ENCODE peak calls at places on chromosomes 16 and 17, in nine cellular contexts. D is activated CD4-positive, alpha-beta T cell treated with anti-CD3 and anti-CD28 coated beads for 48 hours; Q is foreskin fibroblast; K is AG09309; O is dermis blood vessel endothelial cell; R is activated naive CD8-positive, alpha-beta T cell treated with anti-CD3 and anti-CD28 coated beads for 36 hours; J is EL; M is NCI-H1105 treated with DMSO at 0.1 percent for 48 hours; C is immature natural killer cell. I is an unnamed sample.

GRCh38 chr16:21116148-21116693 is 34.4 kb downstream of the DNAH3 start:
- DNase-seq in D (peak), Q (no peak), K (no peak), O (peak), R (peak), J (no peak), M (no peak), C (no peak), I (no peak)

GRCh38 chr16:2150418-2151187 is 2.2 kb downstream of the RAB26 start:
- DNase-seq in D (peak), Q (peak), K (no peak), O (no peak), R (peak), J (peak), M (no peak), C (no peak), I (peak)

GRCh38 chr16:28106467-28106866 is 43.0 kb upstream of the GSG1L start:
- DNase-seq in D (no peak), Q (no peak), K (no peak), O (no peak), R (no peak), J (no peak), M (no peak), C (no peak), I (no peak)

GRCh38 chr16:83561876-83562275 is 245.9 kb upstream of the HSBP1 start:
- DNase-seq in D (no peak), Q (peak), K (no peak), O (peak), R (no peak), J (peak), M (no peak), C (no peak), I (no peak)

GRCh38 chr17:77466140-77466539 is 325.4 kb downstream of the SEC14L1 start:
- DNase-seq in D (no peak), Q (no peak), K (no peak), O (no peak), R (no peak), J (no peak), M (no peak), C (no peak), I (no peak)

GRCh38 chr17:21176996-21177395 is 37.0 kb downstream of the TMEM11 start:
- DNase-seq in D (no peak), Q (no peak), K (no peak), O (no peak), R (no peak), J (no peak), M (no peak), C (no peak), I (no peak)

GRCh38 chr16:88071908-88072307 is 120.7 kb downstream of the BANP start:
- DNase-seq in D (no peak), Q (no peak), K (no peak), O (no peak), R (no peak), J (no peak), M (no peak), C (no peak), I (no peak)

GRCh38 chr16:66528294-66528693 is 21.6 kb downstream of the TK2 start:
- DNase-seq in D (no peak), Q (no peak), K (no peak), O (no peak), R (no peak), J (no peak), M (no peak), C (no peak), I (no peak)

GRCh38 chr16:2971985-2972784 is 3.0 kb downstream of the PAQR4 start:
- DNase-seq in D (no peak), Q (no peak), K (no peak), O (no peak), R (no peak), J (no peak), M (no peak), C (no peak), I (peak)

GRCh38 chr17:37500378-37500777 is 10.7 kb downstream of the DUSP14 start:
- DNase-seq in D (no peak), Q (no peak), K (no peak), O (no peak), R (no peak), J (no peak), M (no peak), C (no peak), I (no peak)

GRCh38 chr17:49252148-49252682 is 21.6 kb upstream of the PHOSPHO1 start:
- DNase-seq in D (no peak), Q (peak), K (no peak), O (peak), R (no peak), J (peak), M (no peak), C (no peak), I (no peak)

GRCh38 chr16:65125871-65126270 is 4.0 kb upstream of the CDH11 start:
- DNase-seq in D (no peak), Q (peak), K (no peak), O (no peak), R (no peak), J (peak), M (no peak), C (no peak), I (no peak)

GRCh38 chr16:81717662-81718189 is 61.4 kb upstream of the PLCG2 start:
- DNase-seq in D (no peak), Q (no peak), K (no peak), O (peak), R (no peak), J (no peak), M (no peak), C (no peak), I (no peak)

GRCh38 chr17:76481091-76481655 is 13.8 kb downstream of the AANAT start:
- DNase-seq in D (no peak), Q (no peak), K (no peak), O (no peak), R (no peak), J (no peak), M (no peak), C (no peak), I (no peak)

GRCh38 chr16:79264237-79265104 is 336.1 kb downstream of the MAF start:
- DNase-seq in D (no peak), Q (no peak), K (no peak), O (no peak), R (no peak), J (no peak), M (no peak), C (no peak), I (no peak)

GRCh38 chr16:972316-973002 is 1.7 kb upstream of the LMF1 start:
- DNase-seq in D (no peak), Q (no peak), K (no peak), O (no peak), R (no peak), J (no peak), M (no peak), C (no peak), I (no peak)

GRCh38 chr17:72126575-72127486 is 6.0 kb downstream of the SOX9 start:
- DNase-seq in D (no peak), Q (peak), K (no peak), O (no peak), R (no peak), J (peak), M (no peak), C (no peak), I (peak)

GRCh38 chr17:36933174-36934143 is 3.8 kb upstream of the LHX1 start:
- DNase-seq in D (no peak), Q (peak), K (no peak), O (no peak), R (no peak), J (no peak), M (no peak), C (no peak), I (no peak)

GRCh38 chr17:31919802-31920525 is 16.8 kb upstream of the SUZ12 start:
- DNase-seq in D (peak), Q (peak), K (no peak), O (no peak), R (peak), J (peak), M (no peak), C (no peak), I (no peak)

GRCh38 chr17:72545756-72546155 is 424.9 kb downstream of the SOX9 start:
- DNase-seq in D (no peak), Q (peak), K (peak), O (no peak), R (no peak), J (peak), M (no peak), C (no peak), I (no peak)

GRCh38 chr17:82791532-82791931 is 39.7 kb downstream of the TBCD start:
- DNase-seq in D (no peak), Q (peak), K (peak), O (peak), R (no peak), J (peak), M (no peak), C (no peak), I (no peak)

GRCh38 chr17:64218066-64218465 is 45.0 kb downstream of the TEX2 start:
- DNase-seq in D (peak), Q (no peak), K (no peak), O (no peak), R (peak), J (no peak), M (no peak), C (no peak), I (no peak)

GRCh38 chr16:82631701-82632685 is 5.2 kb downstream of the CDH13 start:
- DNase-seq in D (no peak), Q (no peak), K (no peak), O (peak), R (no peak), J (no peak), M (no peak), C (no peak), I (no peak)

GRCh38 chr17:72273301-72274056 is 152.7 kb downstream of the SOX9 start:
- DNase-seq in D (no peak), Q (peak), K (no peak), O (no peak), R (no peak), J (no peak), M (peak), C (no peak), I (no peak)

GRCh38 chr17:73228748-73229236 is 32.9 kb downstream of the CPSF4L start:
- DNase-seq in D (peak), Q (peak), K (peak), O (peak), R (peak), J (peak), M (no peak), C (no peak), I (peak)